ENCODE peak calls at places on chromosome 2, in nine cellular contexts. B is BJ; S is stomach; P is GM23338; U is cardiac fibroblast; A is lower lobe of right lung; I is fibroblast of lung; F is tibial artery; K is activated CD8-positive, alpha-beta T cell treated with anti-CD3 and anti-CD28 coated beads for 36 hours. N is an unnamed sample.
A peak's percentile ranks its signal among the peaks of the same experiment; 100 is the strongest.

GRCh38 chr2:238523158-238524110 is 96.7 kb downstream of the ASB1 start:
- DNase-seq in B (peak; percentile 79), S (no peak), P (peak; percentile 78), U (peak; percentile 14), A (no peak), I (peak; percentile 39), F (peak; percentile 43), K (no peak), N (no peak)

GRCh38 chr2:200159366-200159720 is 147.2 kb upstream of the SPATS2L start:
- DNase-seq in B (no peak), S (no peak), P (no peak), U (no peak), A (no peak), I (peak; percentile 35), F (no peak), K (no peak), N (peak; percentile 38)

GRCh38 chr2:96802721-96803120 is 13.3 kb upstream of the CNNM3 start:
- DNase-seq in B (no peak), S (no peak), P (no peak), U (no peak), A (peak; percentile 33), I (no peak), F (no peak), K (no peak), N (no peak)

GRCh38 chr2:150023044-150023443 is 435.5 kb upstream of the MMADHC start:
- DNase-seq in B (no peak), S (no peak), P (no peak), U (peak; percentile 14), A (no peak), I (peak; percentile 30), F (no peak), K (peak; percentile 30), N (no peak)

GRCh38 chr2:147469471-147469870 is 375.4 kb upstream of the ACVR2A start:
- DNase-seq in B (no peak), S (no peak), P (peak; percentile 91), U (no peak), A (no peak), I (no peak), F (no peak), K (no peak), N (no peak)

GRCh38 chr2:240611601-240612210 is 13.6 kb upstream of the GPR35 start:
- DNase-seq in B (no peak), S (no peak), P (no peak), U (no peak), A (peak; percentile 49), I (no peak), F (no peak), K (peak; percentile 65), N (no peak)

GRCh38 chr2:167052825-167053224 is 164.5 kb downstream of the XIRP2 start:
- DNase-seq in B (no peak), S (no peak), P (no peak), U (peak; percentile 66), A (no peak), I (peak; percentile 68), F (no peak), K (no peak), N (no peak)

GRCh38 chr2:69581774-69582581 is 61.6 kb downstream of the AAK1 start:
- DNase-seq in B (no peak), S (no peak), P (peak; percentile 44), U (peak; percentile 81), A (peak; percentile 53), I (peak; percentile 79), F (no peak), K (peak; percentile 55), N (no peak)

GRCh38 chr2:212898011-212898410 is 253.4 kb downstream of the IKZF2 start:
- DNase-seq in B (no peak), S (no peak), P (no peak), U (no peak), A (no peak), I (no peak), F (no peak), K (no peak), N (no peak)

DNA sequence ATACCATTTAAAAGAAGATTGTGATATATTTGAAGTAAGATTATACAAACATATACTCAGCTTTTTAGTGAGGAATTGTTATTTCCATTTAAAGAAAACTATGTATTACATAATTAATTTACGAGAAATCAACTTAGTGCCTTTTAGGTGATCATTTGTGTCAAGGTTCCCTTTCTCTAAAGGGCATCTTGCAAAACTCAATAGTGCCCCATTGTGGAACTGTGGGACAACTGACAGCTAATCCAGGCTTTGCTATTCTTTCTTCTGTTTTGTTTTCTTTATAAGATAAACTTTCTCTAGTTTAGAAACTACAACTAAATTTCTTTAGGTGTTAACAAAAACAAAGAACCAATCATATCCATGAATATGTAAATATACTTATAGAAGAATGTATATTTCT is 24.3 kb upstream of the VIT start:
- DNase-seq in B (no peak), S (no peak), P (peak; percentile 69), U (peak; percentile 76), A (no peak), I (peak; percentile 53), F (no peak), K (no peak), N (no peak)
- TF ChIP-seq CTCF in B (peak; percentile 61), S (peak; percentile 19), P (peak; percentile 81), U (peak; percentile 67), A (peak; percentile 26), I (peak; percentile 65), F (peak; percentile 34), K (peak; percentile 19), N (peak; percentile 79)

GRCh38 chr2:172101707-172102158 is 967 bp downstream of the DLX2 start:
- DNase-seq in B (no peak), S (no peak), P (peak; percentile 70), U (no peak), A (no peak), I (no peak), F (no peak), K (peak; percentile 42), N (no peak)
- TF ChIP-seq CTCF in B (peak; percentile 5), S (no peak), P (no peak), U (no peak), A (no peak), I (no peak), F (no peak), K (no peak), N (no peak)

DNA sequence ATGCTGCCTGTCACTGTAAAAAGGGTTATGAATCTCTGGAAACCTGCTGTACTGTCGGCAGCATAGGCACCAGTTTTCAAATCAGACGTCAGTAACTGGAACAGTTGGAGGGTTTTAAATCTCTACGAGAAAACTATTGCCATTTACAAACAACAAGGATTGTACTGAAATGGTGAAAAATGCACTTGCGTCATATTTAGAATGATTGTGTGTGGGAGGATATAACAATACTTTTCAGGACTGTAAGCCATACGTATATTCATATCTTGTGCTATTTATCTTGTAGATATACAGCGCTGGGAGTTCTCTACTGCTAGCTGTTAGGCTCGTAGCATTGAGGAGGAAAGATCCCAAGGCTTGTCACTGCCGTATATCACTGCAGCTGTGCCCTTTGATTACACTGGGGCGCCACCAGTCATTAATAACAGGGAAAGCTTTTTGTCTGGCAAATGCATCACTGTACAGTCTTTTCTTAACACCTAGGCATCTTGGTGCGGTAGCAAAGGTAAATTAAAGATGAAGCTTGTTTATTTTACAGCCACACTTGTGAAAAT is 320.8 kb downstream of the MTX2 start:
- DNase-seq in B (no peak), S (no peak), P (no peak), U (peak; percentile 13), A (no peak), I (no peak), F (no peak), K (no peak), N (no peak)
- TF ChIP-seq CTCF in B (no peak), S (no peak), P (no peak), U (no peak), A (no peak), I (no peak), F (no peak), K (no peak), N (no peak)

GRCh38 chr2:187497858-187498463 is 49.9 kb upstream of the CALCRL start:
- DNase-seq in B (no peak), S (no peak), P (peak; percentile 24), U (peak; percentile 43), A (no peak), I (no peak), F (no peak), K (no peak), N (no peak)
- TF ChIP-seq CTCF in B (peak; percentile 42), S (peak; percentile 37), P (peak; percentile 94), U (peak; percentile 36), A (peak; percentile 51), I (peak; percentile 49), F (peak; percentile 38), K (peak; percentile 54), N (peak; percentile 55)

DNA sequence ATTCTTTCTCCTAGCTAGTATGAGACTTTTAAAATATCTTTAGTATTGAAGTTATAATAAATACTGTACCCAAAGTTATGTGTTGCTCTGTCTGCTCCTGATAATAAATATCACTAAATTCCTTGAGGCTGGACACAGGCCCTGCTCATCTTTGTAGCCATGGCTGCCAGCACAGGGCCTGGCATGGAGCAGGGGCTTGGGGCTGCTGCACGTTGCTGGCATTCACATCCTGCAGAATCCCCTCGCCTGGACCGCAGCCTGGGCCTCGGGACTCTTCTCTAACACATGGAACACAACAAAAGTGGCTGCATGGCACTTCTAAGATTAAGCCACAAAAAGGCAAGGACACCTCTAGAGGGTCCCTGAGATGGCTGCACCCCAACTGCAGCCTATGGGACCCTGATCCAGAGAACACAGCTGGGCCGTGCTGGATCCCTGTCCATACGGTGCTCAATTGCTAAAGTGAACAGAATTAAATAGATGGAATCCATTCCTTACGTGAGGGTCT is 477.5 kb upstream of the MYT1L start:
- DNase-seq in B (no peak), S (no peak), P (no peak), U (no peak), A (no peak), I (no peak), F (no peak), K (no peak), N (no peak)
- TF ChIP-seq CTCF in B (no peak), S (no peak), P (no peak), U (no peak), A (no peak), I (no peak), F (no peak), K (no peak), N (no peak)

GRCh38 chr2:175630319-175631246 is 371.5 kb downstream of the LNPK start:
- DNase-seq in B (no peak), S (no peak), P (peak; percentile 4), U (no peak), A (no peak), I (no peak), F (no peak), K (no peak), N (no peak)
- TF ChIP-seq CTCF in B (no peak), S (no peak), P (no peak), U (no peak), A (no peak), I (no peak), F (no peak), K (no peak), N (no peak)